ENCODE peak calls at places on chromosomes 11 and 22, in four cellular contexts. One of them, this sample, is unnamed.

GRCh38 chr22:37981282-37982011 is 2.9 kb downstream of the SOX10 start:
- DNase-seq in ovary: no peak
- DNase-seq in lower leg skin: no peak
- DNase-seq in neural crest cell: no peak
- DNase-seq in this sample: no peak

GRCh38 chr11:64245797-64246623 is 733 bp downstream of the PPP1R14B start:
- DNase-seq in ovary: peak; percentile 73
- DNase-seq in lower leg skin: peak; percentile 90
- DNase-seq in neural crest cell: no peak
- DNase-seq in this sample: peak; percentile 70

GRCh38 chr11:116422556-116422955 is 350.2 kb downstream of the BUD13 start:
- DNase-seq in ovary: no peak
- DNase-seq in lower leg skin: no peak
- DNase-seq in neural crest cell: no peak
- DNase-seq in this sample: no peak

GRCh38 chr11:112524808-112525207 is 264.1 kb upstream of the PLET1 start:
- DNase-seq in ovary: no peak
- DNase-seq in lower leg skin: no peak
- DNase-seq in neural crest cell: no peak
- DNase-seq in this sample: no peak

GRCh38 chr11:60887531-60887930 is 18.9 kb downstream of the PRPF19 start:
- DNase-seq in ovary: no peak
- DNase-seq in lower leg skin: no peak
- DNase-seq in neural crest cell: no peak
- DNase-seq in this sample: peak; percentile 69

GRCh38 chr11:113505046-113505445 is 29.8 kb upstream of the DRD2 start:
- DNase-seq in ovary: no peak
- DNase-seq in lower leg skin: no peak
- DNase-seq in neural crest cell: no peak
- DNase-seq in this sample: no peak

GRCh38 chr11:27861706-27862430 is 161.6 kb upstream of the BDNF start:
- DNase-seq in ovary: no peak
- DNase-seq in lower leg skin: no peak
- DNase-seq in neural crest cell: no peak
- DNase-seq in this sample: no peak

GRCh38 chr22:44884968-44885805 is 124.6 kb downstream of the PHF21B start:
- DNase-seq in ovary: no peak
- DNase-seq in lower leg skin: no peak
- DNase-seq in neural crest cell: no peak
- DNase-seq in this sample: peak; percentile 11

GRCh38 chr22:48948575-48949170 is 879.0 kb downstream of the BRD1 start:
- DNase-seq in ovary: no peak
- DNase-seq in lower leg skin: peak; percentile 4
- DNase-seq in neural crest cell: no peak
- DNase-seq in this sample: no peak

GRCh38 chr22:20659258-20659657 is 114.7 kb upstream of the SERPIND1 start:
- DNase-seq in ovary: no peak
- DNase-seq in lower leg skin: no peak
- DNase-seq in neural crest cell: no peak
- DNase-seq in this sample: no peak

GRCh38 chr11:44840526-44840925 is 110.2 kb downstream of the TP53I11 start:
- DNase-seq in ovary: no peak
- DNase-seq in lower leg skin: no peak
- DNase-seq in neural crest cell: no peak
- DNase-seq in this sample: no peak

GRCh38 chr11:103800406-103801114 is 235.9 kb upstream of the DDI1 start:
- DNase-seq in ovary: peak; percentile 13
- DNase-seq in lower leg skin: no peak
- DNase-seq in neural crest cell: no peak
- DNase-seq in this sample: peak; percentile 23

GRCh38 chr22:17774206-17774927 is at the start of gene BID:
- DNase-seq in ovary: peak; percentile 28
- DNase-seq in lower leg skin: no peak
- DNase-seq in neural crest cell: peak; percentile 24
- DNase-seq in this sample: no peak

GRCh38 chr11:11265994-11266606 is 87.0 kb downstream of the CSNK2A3 start:
- DNase-seq in ovary: no peak
- DNase-seq in lower leg skin: no peak
- DNase-seq in neural crest cell: peak; percentile 51
- DNase-seq in this sample: peak; percentile 66

GRCh38 chr11:116578971-116579687 is 193.7 kb downstream of the BUD13 start:
- DNase-seq in ovary: no peak
- DNase-seq in lower leg skin: no peak
- DNase-seq in neural crest cell: no peak
- DNase-seq in this sample: peak; percentile 49

GRCh38 chr11:67118059-67118766 is 850 bp upstream of the KDM2A start:
- DNase-seq in ovary: peak; percentile 58
- DNase-seq in lower leg skin: peak; percentile 34
- DNase-seq in neural crest cell: no peak
- DNase-seq in this sample: peak; percentile 54

GRCh38 chr11:133833101-133833898 is 12.0 kb downstream of the SPATA19 start:
- DNase-seq in ovary: no peak
- DNase-seq in lower leg skin: no peak
- DNase-seq in neural crest cell: no peak
- DNase-seq in this sample: peak; percentile 49

GRCh38 chr11:304915-305833 is 2.4 kb upstream of the IFITM2 start:
- DNase-seq in ovary: peak; percentile 74
- DNase-seq in lower leg skin: peak; percentile 63
- DNase-seq in neural crest cell: no peak
- DNase-seq in this sample: peak; percentile 51

GRCh38 chr11:113730887-113731726 is 25.0 kb upstream of the TMPRSS5 start:
- DNase-seq in ovary: peak; percentile 11
- DNase-seq in lower leg skin: no peak
- DNase-seq in neural crest cell: peak; percentile 19
- DNase-seq in this sample: peak; percentile 50

GRCh38 chr11:107898270-107898669 is 30.0 kb upstream of the RAB39A start:
- DNase-seq in ovary: no peak
- DNase-seq in lower leg skin: no peak
- DNase-seq in neural crest cell: no peak
- DNase-seq in this sample: no peak
- TF ChIP-seq CTCF in ovary: no peak
- TF ChIP-seq CTCF in lower leg skin: no peak
- TF ChIP-seq CTCF in neural crest cell: peak; percentile 55
- TF ChIP-seq CTCF in this sample: no peak

DNA sequence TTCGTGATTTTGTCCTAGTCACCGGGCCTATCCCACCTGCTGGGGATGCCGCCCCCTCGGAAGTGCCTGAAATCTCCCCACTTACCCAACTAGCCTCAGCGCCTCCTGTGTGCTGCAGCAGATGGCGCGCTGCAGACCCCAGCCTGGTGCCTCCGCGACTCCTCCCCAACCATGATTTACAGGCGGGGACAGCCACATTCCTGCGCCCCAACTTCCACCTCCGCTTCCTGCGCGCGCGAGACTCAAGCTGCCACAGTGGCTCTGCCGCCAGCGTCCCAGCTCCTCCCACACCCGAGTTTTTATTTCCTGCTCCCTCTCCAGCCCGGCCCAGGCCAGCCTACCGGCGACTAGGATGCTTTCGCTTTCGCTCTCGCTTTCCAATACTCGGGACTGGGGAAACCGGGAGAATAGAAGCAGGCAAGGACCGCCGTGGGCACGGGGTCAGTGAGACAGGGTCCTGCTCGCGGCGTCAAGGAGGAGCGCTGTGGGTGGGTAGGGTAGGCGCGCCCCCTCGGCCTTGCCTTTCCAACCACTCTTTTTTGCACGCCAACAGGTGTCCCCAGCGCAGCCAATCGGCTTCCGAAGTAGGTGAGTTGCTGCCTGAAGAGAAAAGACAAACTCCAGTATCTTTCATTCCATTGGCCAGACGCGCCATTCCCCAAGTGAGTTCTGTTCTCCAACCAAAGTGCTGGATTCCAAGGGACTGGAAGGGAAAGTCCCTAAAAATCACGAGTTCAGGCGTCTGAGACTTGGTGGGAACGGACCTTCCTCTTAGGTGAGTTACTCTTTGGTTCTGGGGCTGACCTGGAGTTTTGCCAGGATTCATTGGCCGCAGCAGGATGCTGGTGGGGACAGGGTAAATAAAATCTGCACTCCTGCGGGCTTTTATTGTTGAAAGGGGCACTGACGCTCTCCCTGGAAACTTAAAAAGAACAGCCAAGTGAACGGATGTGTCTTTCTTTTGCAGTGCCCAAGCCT is at the start of gene FAM111A:
- DNase-seq in ovary: peak; percentile 81
- DNase-seq in lower leg skin: peak; percentile 89
- DNase-seq in neural crest cell: peak; percentile 52
- DNase-seq in this sample: peak; percentile 63
- TF ChIP-seq CTCF in ovary: peak; percentile 17
- TF ChIP-seq CTCF in lower leg skin: no peak
- TF ChIP-seq CTCF in neural crest cell: peak; percentile 51
- TF ChIP-seq CTCF in this sample: no peak

GRCh38 chr22:41925783-41926460 is 684 bp downstream of the TNFRSF13C start:
- DNase-seq in ovary: no peak
- DNase-seq in lower leg skin: no peak
- DNase-seq in neural crest cell: peak; percentile 61
- DNase-seq in this sample: peak; percentile 81
- TF ChIP-seq CTCF in ovary: no peak
- TF ChIP-seq CTCF in lower leg skin: no peak
- TF ChIP-seq CTCF in neural crest cell: peak; percentile 73
- TF ChIP-seq CTCF in this sample: peak; percentile 73

GRCh38 chr11:83801799-83802198 is 515.6 kb upstream of the CCDC90B start:
- DNase-seq in ovary: no peak
- DNase-seq in lower leg skin: no peak
- DNase-seq in neural crest cell: no peak
- DNase-seq in this sample: no peak
- TF ChIP-seq CTCF in ovary: no peak
- TF ChIP-seq CTCF in lower leg skin: no peak
- TF ChIP-seq CTCF in neural crest cell: peak; percentile 30
- TF ChIP-seq CTCF in this sample: no peak

DNA sequence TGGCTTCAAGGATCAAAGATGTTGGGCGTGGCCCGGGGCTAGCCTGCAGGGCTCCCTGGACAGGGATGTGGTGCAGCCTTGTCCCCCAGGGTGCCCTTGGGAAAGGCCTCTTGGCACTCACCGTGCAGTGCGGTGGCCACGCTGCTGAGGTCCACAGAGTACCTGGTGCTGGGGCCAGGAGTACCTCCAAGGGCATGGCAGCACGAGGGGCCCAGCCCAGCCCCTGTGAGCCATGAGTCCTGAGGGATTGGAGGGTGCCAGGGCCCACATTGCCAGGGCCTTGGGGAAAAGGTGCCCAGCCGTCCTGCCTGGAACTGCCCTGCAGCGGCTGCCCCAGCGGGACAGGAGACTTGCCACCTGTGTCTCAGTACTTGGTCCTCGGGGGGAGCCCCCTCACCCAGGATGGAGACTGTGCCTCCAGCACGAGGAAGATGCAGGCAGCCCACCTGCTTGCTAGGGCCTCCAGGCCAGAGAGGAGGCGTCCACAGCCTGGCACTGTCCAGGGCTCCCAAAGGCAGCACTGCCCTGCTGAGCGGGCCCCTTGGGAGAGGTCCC is 44.2 kb downstream of the GRAMD4 start:
- DNase-seq in ovary: no peak
- DNase-seq in lower leg skin: no peak
- DNase-seq in neural crest cell: no peak
- DNase-seq in this sample: no peak
- TF ChIP-seq CTCF in ovary: no peak
- TF ChIP-seq CTCF in lower leg skin: no peak
- TF ChIP-seq CTCF in neural crest cell: no peak
- TF ChIP-seq CTCF in this sample: no peak

GRCh38 chr11:106133529-106133928 is 56.1 kb downstream of the AASDHPPT start:
- DNase-seq in ovary: no peak
- DNase-seq in lower leg skin: no peak
- DNase-seq in neural crest cell: no peak
- DNase-seq in this sample: no peak
- TF ChIP-seq CTCF in ovary: no peak
- TF ChIP-seq CTCF in lower leg skin: no peak
- TF ChIP-seq CTCF in neural crest cell: peak; percentile 38
- TF ChIP-seq CTCF in this sample: no peak

This sample was measured in glutamatergic neuron.